ENCODE peak calls at places on chromosome 12, in seven cellular contexts. One of them, this sample, is unnamed.

GRCh38 chr12:119227292-119227691 is 48.6 kb downstream of the HSPB8 start:
- DNase-seq in fibroblast of lung: no peak
- DNase-seq in cardiac fibroblast: no peak
- DNase-seq in CD4-positive, alpha-beta T cell: no peak
- DNase-seq in GM12878: no peak
- DNase-seq in foreskin keratinocyte: no peak
- DNase-seq in left ventricle myocardium inferior: no peak
- DNase-seq in this sample: no peak

GRCh38 chr12:2129076-2129475 is 76.3 kb downstream of the CACNA1C start:
- DNase-seq in fibroblast of lung: peak
- DNase-seq in cardiac fibroblast: peak
- DNase-seq in CD4-positive, alpha-beta T cell: no peak
- DNase-seq in GM12878: no peak
- DNase-seq in foreskin keratinocyte: peak
- DNase-seq in left ventricle myocardium inferior: no peak
- DNase-seq in this sample: peak

GRCh38 chr12:99529966-99530365 is 117.6 kb upstream of the GARIN6 start:
- DNase-seq in fibroblast of lung: peak
- DNase-seq in cardiac fibroblast: no peak
- DNase-seq in CD4-positive, alpha-beta T cell: no peak
- DNase-seq in GM12878: peak
- DNase-seq in foreskin keratinocyte: no peak
- DNase-seq in left ventricle myocardium inferior: no peak
- DNase-seq in this sample: no peak

GRCh38 chr12:52220456-52220855 is 12.6 kb upstream of the KRT7 start:
- DNase-seq in fibroblast of lung: no peak
- DNase-seq in cardiac fibroblast: no peak
- DNase-seq in CD4-positive, alpha-beta T cell: no peak
- DNase-seq in GM12878: no peak
- DNase-seq in foreskin keratinocyte: no peak
- DNase-seq in left ventricle myocardium inferior: no peak
- DNase-seq in this sample: no peak

GRCh38 chr12:123106640-123107359 is 44.1 kb downstream of the PITPNM2 start:
- DNase-seq in fibroblast of lung: no peak
- DNase-seq in cardiac fibroblast: no peak
- DNase-seq in CD4-positive, alpha-beta T cell: peak
- DNase-seq in GM12878: no peak
- DNase-seq in foreskin keratinocyte: no peak
- DNase-seq in left ventricle myocardium inferior: peak
- DNase-seq in this sample: no peak

GRCh38 chr12:51621155-51621922 is 30.3 kb downstream of the SCN8A start:
- DNase-seq in fibroblast of lung: peak
- DNase-seq in cardiac fibroblast: peak
- DNase-seq in CD4-positive, alpha-beta T cell: no peak
- DNase-seq in GM12878: no peak
- DNase-seq in foreskin keratinocyte: no peak
- DNase-seq in left ventricle myocardium inferior: no peak
- DNase-seq in this sample: no peak

GRCh38 chr12:105922670-105923102 is 216.1 kb downstream of the NUAK1 start:
- DNase-seq in fibroblast of lung: peak
- DNase-seq in cardiac fibroblast: no peak
- DNase-seq in CD4-positive, alpha-beta T cell: no peak
- DNase-seq in GM12878: no peak
- DNase-seq in foreskin keratinocyte: peak
- DNase-seq in left ventricle myocardium inferior: no peak
- DNase-seq in this sample: peak

GRCh38 chr12:19959353-19959752 is 409.0 kb upstream of the PDE3A start:
- DNase-seq in fibroblast of lung: peak
- DNase-seq in cardiac fibroblast: no peak
- DNase-seq in CD4-positive, alpha-beta T cell: no peak
- DNase-seq in GM12878: no peak
- DNase-seq in foreskin keratinocyte: no peak
- DNase-seq in left ventricle myocardium inferior: no peak
- DNase-seq in this sample: no peak

GRCh38 chr12:14216405-14217294 is 148.8 kb upstream of the ATF7IP start:
- DNase-seq in fibroblast of lung: peak
- DNase-seq in cardiac fibroblast: no peak
- DNase-seq in CD4-positive, alpha-beta T cell: no peak
- DNase-seq in GM12878: no peak
- DNase-seq in foreskin keratinocyte: no peak
- DNase-seq in left ventricle myocardium inferior: no peak
- DNase-seq in this sample: peak

GRCh38 chr12:7695159-7695930 is at the start of gene GDF3:
- DNase-seq in fibroblast of lung: no peak
- DNase-seq in cardiac fibroblast: peak
- DNase-seq in CD4-positive, alpha-beta T cell: no peak
- DNase-seq in GM12878: no peak
- DNase-seq in foreskin keratinocyte: no peak
- DNase-seq in left ventricle myocardium inferior: no peak
- DNase-seq in this sample: no peak

GRCh38 chr12:88946377-88946997 is 366.2 kb upstream of the KITLG start:
- DNase-seq in fibroblast of lung: peak
- DNase-seq in cardiac fibroblast: peak
- DNase-seq in CD4-positive, alpha-beta T cell: no peak
- DNase-seq in GM12878: no peak
- DNase-seq in foreskin keratinocyte: no peak
- DNase-seq in left ventricle myocardium inferior: no peak
- DNase-seq in this sample: peak

GRCh38 chr12:120249875-120250795 is 15.4 kb downstream of the PXN start:
- DNase-seq in fibroblast of lung: no peak
- DNase-seq in cardiac fibroblast: peak
- DNase-seq in CD4-positive, alpha-beta T cell: no peak
- DNase-seq in GM12878: no peak
- DNase-seq in foreskin keratinocyte: no peak
- DNase-seq in left ventricle myocardium inferior: peak
- DNase-seq in this sample: no peak

GRCh38 chr12:124296916-124297351 is 2.0 kb downstream of the RFLNA start:
- DNase-seq in fibroblast of lung: no peak
- DNase-seq in cardiac fibroblast: no peak
- DNase-seq in CD4-positive, alpha-beta T cell: no peak
- DNase-seq in GM12878: no peak
- DNase-seq in foreskin keratinocyte: no peak
- DNase-seq in left ventricle myocardium inferior: no peak
- DNase-seq in this sample: no peak

GRCh38 chr12:14841761-14842160 is 1.6 kb downstream of the ART4 start:
- DNase-seq in fibroblast of lung: peak
- DNase-seq in cardiac fibroblast: peak
- DNase-seq in CD4-positive, alpha-beta T cell: no peak
- DNase-seq in GM12878: no peak
- DNase-seq in foreskin keratinocyte: no peak
- DNase-seq in left ventricle myocardium inferior: peak
- DNase-seq in this sample: peak

GRCh38 chr12:78002878-78003277 is 172.2 kb downstream of the NAV3 start:
- DNase-seq in fibroblast of lung: no peak
- DNase-seq in cardiac fibroblast: peak
- DNase-seq in CD4-positive, alpha-beta T cell: no peak
- DNase-seq in GM12878: no peak
- DNase-seq in foreskin keratinocyte: no peak
- DNase-seq in left ventricle myocardium inferior: no peak
- DNase-seq in this sample: no peak

GRCh38 chr12:43964966-43965365 is 129.1 kb downstream of the TMEM117 start:
- DNase-seq in fibroblast of lung: peak
- DNase-seq in cardiac fibroblast: peak
- DNase-seq in CD4-positive, alpha-beta T cell: no peak
- DNase-seq in GM12878: no peak
- DNase-seq in foreskin keratinocyte: no peak
- DNase-seq in left ventricle myocardium inferior: no peak
- DNase-seq in this sample: peak

GRCh38 chr12:84701041-84701440 is 211.6 kb downstream of the SLC6A15 start:
- DNase-seq in fibroblast of lung: peak
- DNase-seq in cardiac fibroblast: no peak
- DNase-seq in CD4-positive, alpha-beta T cell: no peak
- DNase-seq in GM12878: no peak
- DNase-seq in foreskin keratinocyte: peak
- DNase-seq in left ventricle myocardium inferior: no peak
- DNase-seq in this sample: no peak

GRCh38 chr12:76274699-76275098 is 73.5 kb downstream of the BBS10 start:
- DNase-seq in fibroblast of lung: peak
- DNase-seq in cardiac fibroblast: peak
- DNase-seq in CD4-positive, alpha-beta T cell: no peak
- DNase-seq in GM12878: no peak
- DNase-seq in foreskin keratinocyte: no peak
- DNase-seq in left ventricle myocardium inferior: no peak
- DNase-seq in this sample: peak

GRCh38 chr12:47026291-47026690 is 53.1 kb upstream of the PCED1B start:
- DNase-seq in fibroblast of lung: no peak
- DNase-seq in cardiac fibroblast: no peak
- DNase-seq in CD4-positive, alpha-beta T cell: no peak
- DNase-seq in GM12878: no peak
- DNase-seq in foreskin keratinocyte: no peak
- DNase-seq in left ventricle myocardium inferior: no peak
- DNase-seq in this sample: no peak

GRCh38 chr12:62654558-62655241 is 188.1 kb downstream of the MON2 start:
- DNase-seq in fibroblast of lung: no peak
- DNase-seq in cardiac fibroblast: no peak
- DNase-seq in CD4-positive, alpha-beta T cell: no peak
- DNase-seq in GM12878: no peak
- DNase-seq in foreskin keratinocyte: no peak
- DNase-seq in left ventricle myocardium inferior: no peak
- DNase-seq in this sample: no peak

GRCh38 chr12:91778938-91779400 is 366.7 kb downstream of the BTG1 start:
- DNase-seq in fibroblast of lung: peak
- DNase-seq in cardiac fibroblast: peak
- DNase-seq in CD4-positive, alpha-beta T cell: peak
- DNase-seq in GM12878: peak
- DNase-seq in foreskin keratinocyte: peak
- DNase-seq in left ventricle myocardium inferior: no peak
- DNase-seq in this sample: peak

GRCh38 chr12:54601841-54602240 is 13.4 kb upstream of the PPP1R1A start:
- DNase-seq in fibroblast of lung: no peak
- DNase-seq in cardiac fibroblast: no peak
- DNase-seq in CD4-positive, alpha-beta T cell: no peak
- DNase-seq in GM12878: no peak
- DNase-seq in foreskin keratinocyte: no peak
- DNase-seq in left ventricle myocardium inferior: no peak
- DNase-seq in this sample: peak

GRCh38 chr12:119417440-119417839 is 82.9 kb downstream of the CCDC60 start:
- DNase-seq in fibroblast of lung: no peak
- DNase-seq in cardiac fibroblast: no peak
- DNase-seq in CD4-positive, alpha-beta T cell: no peak
- DNase-seq in GM12878: no peak
- DNase-seq in foreskin keratinocyte: no peak
- DNase-seq in left ventricle myocardium inferior: no peak
- DNase-seq in this sample: no peak

GRCh38 chr12:14756331-14757143 is 46.7 kb downstream of the WBP11 start:
- DNase-seq in fibroblast of lung: no peak
- DNase-seq in cardiac fibroblast: no peak
- DNase-seq in CD4-positive, alpha-beta T cell: no peak
- DNase-seq in GM12878: no peak
- DNase-seq in foreskin keratinocyte: no peak
- DNase-seq in left ventricle myocardium inferior: no peak
- DNase-seq in this sample: no peak

GRCh38 chr12:131454418-131455217 is 256.3 kb upstream of the SFSWAP start:
- DNase-seq in fibroblast of lung: no peak
- DNase-seq in cardiac fibroblast: peak
- DNase-seq in CD4-positive, alpha-beta T cell: no peak
- DNase-seq in GM12878: no peak
- DNase-seq in foreskin keratinocyte: no peak
- DNase-seq in left ventricle myocardium inferior: no peak
- DNase-seq in this sample: no peak

GRCh38 chr12:5872745-5873144 is 72.3 kb downstream of the ANO2 start:
- DNase-seq in fibroblast of lung: peak
- DNase-seq in cardiac fibroblast: no peak
- DNase-seq in CD4-positive, alpha-beta T cell: no peak
- DNase-seq in GM12878: no peak
- DNase-seq in foreskin keratinocyte: no peak
- DNase-seq in left ventricle myocardium inferior: no peak
- DNase-seq in this sample: no peak
- TF ChIP-seq CTCF in fibroblast of lung: no peak
- TF ChIP-seq CTCF in cardiac fibroblast: no peak
- TF ChIP-seq CTCF in CD4-positive, alpha-beta T cell: no peak
- TF ChIP-seq CTCF in GM12878: peak
- TF ChIP-seq CTCF in foreskin keratinocyte: peak
- TF ChIP-seq CTCF in left ventricle myocardium inferior: peak
- TF ChIP-seq CTCF in this sample: peak

DNA sequence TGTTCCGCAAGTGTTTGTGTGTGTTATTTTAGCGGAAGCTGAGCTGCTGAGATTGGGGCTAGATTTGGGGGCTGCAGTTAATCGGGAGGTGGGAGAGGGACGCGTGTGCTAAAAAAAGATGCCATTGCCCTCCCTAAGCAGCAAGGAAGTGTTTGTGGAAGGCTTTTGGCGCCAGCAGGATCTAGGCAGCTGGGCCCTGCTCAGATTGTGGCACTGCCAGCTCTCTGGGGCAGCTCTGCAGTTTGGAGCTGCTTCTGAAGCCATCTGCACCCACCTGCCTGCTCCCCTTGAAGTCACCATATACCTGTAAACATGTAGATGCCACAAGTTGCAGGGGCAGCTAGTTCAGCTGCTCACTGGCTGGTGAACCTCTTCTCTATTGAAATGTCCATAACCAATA is 28.8 kb downstream of the TPCN1 start:
- DNase-seq in fibroblast of lung: no peak
- DNase-seq in cardiac fibroblast: no peak
- DNase-seq in CD4-positive, alpha-beta T cell: no peak
- DNase-seq in GM12878: no peak
- DNase-seq in foreskin keratinocyte: no peak
- DNase-seq in left ventricle myocardium inferior: no peak
- DNase-seq in this sample: no peak
- TF ChIP-seq CTCF in fibroblast of lung: no peak
- TF ChIP-seq CTCF in cardiac fibroblast: no peak
- TF ChIP-seq CTCF in CD4-positive, alpha-beta T cell: no peak
- TF ChIP-seq CTCF in GM12878: no peak
- TF ChIP-seq CTCF in foreskin keratinocyte: no peak
- TF ChIP-seq CTCF in left ventricle myocardium inferior: no peak
- TF ChIP-seq CTCF in this sample: no peak

GRCh38 chr12:101570022-101570421 is 24.7 kb upstream of the MYBPC1 start:
- DNase-seq in fibroblast of lung: peak
- DNase-seq in cardiac fibroblast: peak
- DNase-seq in CD4-positive, alpha-beta T cell: no peak
- DNase-seq in GM12878: no peak
- DNase-seq in foreskin keratinocyte: peak
- DNase-seq in left ventricle myocardium inferior: no peak
- DNase-seq in this sample: no peak
- TF ChIP-seq CTCF in fibroblast of lung: peak
- TF ChIP-seq CTCF in cardiac fibroblast: no peak
- TF ChIP-seq CTCF in CD4-positive, alpha-beta T cell: no peak
- TF ChIP-seq CTCF in GM12878: no peak
- TF ChIP-seq CTCF in foreskin keratinocyte: peak
- TF ChIP-seq CTCF in left ventricle myocardium inferior: peak
- TF ChIP-seq CTCF in this sample: peak

GRCh38 chr12:5073054-5073453 is 29.4 kb downstream of the KCNA5 start:
- DNase-seq in fibroblast of lung: no peak
- DNase-seq in cardiac fibroblast: no peak
- DNase-seq in CD4-positive, alpha-beta T cell: no peak
- DNase-seq in GM12878: no peak
- DNase-seq in foreskin keratinocyte: no peak
- DNase-seq in left ventricle myocardium inferior: no peak
- DNase-seq in this sample: no peak

GRCh38 chr12:5072326-5072725 is 28.6 kb downstream of the KCNA5 start:
- DNase-seq in fibroblast of lung: no peak
- DNase-seq in cardiac fibroblast: no peak
- DNase-seq in CD4-positive, alpha-beta T cell: no peak
- DNase-seq in GM12878: no peak
- DNase-seq in foreskin keratinocyte: no peak
- DNase-seq in left ventricle myocardium inferior: no peak
- DNase-seq in this sample: no peak

GRCh38 chr12:5071496-5071895 is 27.8 kb downstream of the KCNA5 start:
- DNase-seq in fibroblast of lung: no peak
- DNase-seq in cardiac fibroblast: no peak
- DNase-seq in CD4-positive, alpha-beta T cell: no peak
- DNase-seq in GM12878: no peak
- DNase-seq in foreskin keratinocyte: no peak
- DNase-seq in left ventricle myocardium inferior: no peak
- DNase-seq in this sample: no peak

GRCh38 chr12:5076761-5077160 is 33.1 kb downstream of the KCNA5 start:
- DNase-seq in fibroblast of lung: no peak
- DNase-seq in cardiac fibroblast: no peak
- DNase-seq in CD4-positive, alpha-beta T cell: no peak
- DNase-seq in GM12878: no peak
- DNase-seq in foreskin keratinocyte: no peak
- DNase-seq in left ventricle myocardium inferior: peak
- DNase-seq in this sample: no peak

GRCh38 chr12:5073838-5074237 is 30.2 kb downstream of the KCNA5 start:
- DNase-seq in fibroblast of lung: no peak
- DNase-seq in cardiac fibroblast: peak
- DNase-seq in CD4-positive, alpha-beta T cell: no peak
- DNase-seq in GM12878: no peak
- DNase-seq in foreskin keratinocyte: no peak
- DNase-seq in left ventricle myocardium inferior: no peak
- DNase-seq in this sample: peak
- TF ChIP-seq CTCF in fibroblast of lung: peak
- TF ChIP-seq CTCF in cardiac fibroblast: no peak
- TF ChIP-seq CTCF in CD4-positive, alpha-beta T cell: no peak
- TF ChIP-seq CTCF in GM12878: peak
- TF ChIP-seq CTCF in foreskin keratinocyte: peak
- TF ChIP-seq CTCF in left ventricle myocardium inferior: no peak
- TF ChIP-seq CTCF in this sample: peak